ENCODE peak calls at places on chromosome 1, in seven cellular contexts. One of them, this sample, is unnamed.

GRCh38 chr1:76269175-76269574 is 194.6 kb downstream of the ST6GALNAC3 start:
- DNase-seq in H1: no peak
- DNase-seq in sigmoid colon: no peak
- DNase-seq in Panc1: no peak
- DNase-seq in HCT116: no peak
- DNase-seq in GM12891: no peak
- DNase-seq in stomach: no peak
- DNase-seq in this sample: no peak

GRCh38 chr1:14746393-14746792 is 147.9 kb downstream of the KAZN start:
- DNase-seq in stomach: no peak
- DNase-seq in Panc1: no peak
- DNase-seq in H1: no peak
- DNase-seq in sigmoid colon: no peak
- DNase-seq in GM12891: no peak
- DNase-seq in HCT116: no peak
- DNase-seq in this sample: no peak

GRCh38 chr1:37616330-37616729 is 18.4 kb downstream of the RSPO1 start:
- DNase-seq in HCT116: no peak
- DNase-seq in GM12891: no peak
- DNase-seq in Panc1: no peak
- DNase-seq in stomach: no peak
- DNase-seq in H1: no peak
- DNase-seq in sigmoid colon: no peak
- DNase-seq in this sample: no peak

GRCh38 chr1:240294566-240294965 is 202.9 kb downstream of the FMN2 start:
- DNase-seq in H1: peak
- DNase-seq in stomach: no peak
- DNase-seq in GM12891: no peak
- DNase-seq in sigmoid colon: no peak
- DNase-seq in HCT116: no peak
- DNase-seq in Panc1: no peak
- DNase-seq in this sample: no peak

GRCh38 chr1:164320780-164321683 is 238.0 kb upstream of the PBX1 start:
- DNase-seq in stomach: peak
- DNase-seq in GM12891: no peak
- DNase-seq in H1: peak
- DNase-seq in sigmoid colon: peak
- DNase-seq in Panc1: no peak
- DNase-seq in HCT116: no peak
- DNase-seq in this sample: peak

GRCh38 chr1:3504151-3504822 is 49.8 kb downstream of the ARHGEF16 start:
- DNase-seq in H1: no peak
- DNase-seq in HCT116: peak
- DNase-seq in GM12891: no peak
- DNase-seq in sigmoid colon: peak
- DNase-seq in Panc1: peak
- DNase-seq in stomach: no peak
- DNase-seq in this sample: no peak

GRCh38 chr1:34696230-34696629 is 58.6 kb upstream of the GJB5 start:
- DNase-seq in Panc1: no peak
- DNase-seq in GM12891: no peak
- DNase-seq in sigmoid colon: no peak
- DNase-seq in H1: no peak
- DNase-seq in stomach: no peak
- DNase-seq in HCT116: peak
- DNase-seq in this sample: no peak

GRCh38 chr1:226402615-226403521 is 5.0 kb downstream of the PARP1 start:
- DNase-seq in stomach: no peak
- DNase-seq in HCT116: no peak
- DNase-seq in sigmoid colon: no peak
- DNase-seq in H1: no peak
- DNase-seq in Panc1: no peak
- DNase-seq in GM12891: no peak
- DNase-seq in this sample: no peak

GRCh38 chr1:3145489-3146325 is 76.7 kb downstream of the PRDM16 start:
- DNase-seq in stomach: no peak
- DNase-seq in GM12891: no peak
- DNase-seq in HCT116: no peak
- DNase-seq in sigmoid colon: no peak
- DNase-seq in Panc1: no peak
- DNase-seq in H1: no peak
- DNase-seq in this sample: no peak

GRCh38 chr1:6970256-6970655 is 185.0 kb downstream of the CAMTA1 start:
- DNase-seq in GM12891: no peak
- DNase-seq in Panc1: no peak
- DNase-seq in HCT116: no peak
- DNase-seq in stomach: no peak
- DNase-seq in H1: no peak
- DNase-seq in sigmoid colon: no peak
- DNase-seq in this sample: no peak

GRCh38 chr1:11806307-11806936 is 431 bp downstream of the CLCN6 start:
- DNase-seq in Panc1: peak
- DNase-seq in stomach: no peak
- DNase-seq in GM12891: no peak
- DNase-seq in sigmoid colon: peak
- DNase-seq in HCT116: no peak
- DNase-seq in H1: no peak
- DNase-seq in this sample: no peak
- TF ChIP-seq POLR2AphosphoS5 in Panc1: no peak
- TF ChIP-seq POLR2AphosphoS5 in stomach: no peak
- TF ChIP-seq POLR2AphosphoS5 in GM12891: no peak
- TF ChIP-seq POLR2AphosphoS5 in sigmoid colon: no peak
- TF ChIP-seq POLR2AphosphoS5 in HCT116: peak
- TF ChIP-seq POLR2AphosphoS5 in H1: no peak
- TF ChIP-seq POLR2AphosphoS5 in this sample: no peak

GRCh38 chr1:218482683-218483082 is 137.5 kb downstream of the TGFB2 start:
- DNase-seq in HCT116: no peak
- DNase-seq in Panc1: no peak
- DNase-seq in GM12891: no peak
- DNase-seq in H1: no peak
- DNase-seq in sigmoid colon: no peak
- DNase-seq in stomach: no peak
- DNase-seq in this sample: no peak
- TF ChIP-seq POLR2AphosphoS5 in HCT116: no peak
- TF ChIP-seq POLR2AphosphoS5 in Panc1: no peak
- TF ChIP-seq POLR2AphosphoS5 in GM12891: no peak
- TF ChIP-seq POLR2AphosphoS5 in H1: no peak
- TF ChIP-seq POLR2AphosphoS5 in sigmoid colon: peak
- TF ChIP-seq POLR2AphosphoS5 in stomach: peak
- TF ChIP-seq POLR2AphosphoS5 in this sample: peak

GRCh38 chr1:223423641-223424233 is 30.5 kb downstream of the CCDC185 start:
- DNase-seq in H1: no peak
- DNase-seq in sigmoid colon: no peak
- DNase-seq in GM12891: no peak
- DNase-seq in stomach: no peak
- DNase-seq in Panc1: no peak
- DNase-seq in HCT116: peak
- DNase-seq in this sample: no peak

GRCh38 chr1:223421676-223422075 is 28.5 kb downstream of the CCDC185 start:
- DNase-seq in H1: no peak
- DNase-seq in Panc1: no peak
- DNase-seq in GM12891: no peak
- DNase-seq in sigmoid colon: no peak
- DNase-seq in HCT116: no peak
- DNase-seq in stomach: no peak
- DNase-seq in this sample: no peak

GRCh38 chr1:223421025-223421424 is 27.8 kb downstream of the CCDC185 start:
- DNase-seq in Panc1: no peak
- DNase-seq in sigmoid colon: no peak
- DNase-seq in stomach: peak
- DNase-seq in HCT116: no peak
- DNase-seq in GM12891: no peak
- DNase-seq in H1: no peak
- DNase-seq in this sample: no peak

GRCh38 chr1:223425550-223425949 is 32.3 kb downstream of the CCDC185 start:
- DNase-seq in Panc1: no peak
- DNase-seq in stomach: no peak
- DNase-seq in H1: no peak
- DNase-seq in sigmoid colon: no peak
- DNase-seq in GM12891: no peak
- DNase-seq in HCT116: no peak
- DNase-seq in this sample: no peak

DNA sequence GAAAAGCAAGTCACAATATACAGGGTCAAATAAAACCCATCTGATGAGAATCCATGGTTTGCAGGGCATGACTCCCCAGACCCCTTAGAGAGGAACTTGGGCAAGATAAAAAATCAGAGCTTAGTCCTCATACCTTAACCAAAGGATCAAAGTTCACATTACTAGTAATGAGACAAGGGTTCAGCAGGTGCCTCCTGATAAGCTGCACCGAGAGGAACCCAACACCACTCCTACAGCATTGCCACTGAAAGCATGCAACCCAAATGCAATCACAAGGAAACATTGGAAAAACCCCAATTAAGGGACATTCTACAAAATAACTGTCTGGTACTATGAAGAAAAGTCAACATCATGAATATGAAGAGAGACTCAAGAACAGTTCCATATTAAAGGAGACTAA is 29.7 kb downstream of the CCDC185 start:
- DNase-seq in H1: no peak
- DNase-seq in HCT116: no peak
- DNase-seq in Panc1: no peak
- DNase-seq in stomach: no peak
- DNase-seq in GM12891: no peak
- DNase-seq in sigmoid colon: no peak
- DNase-seq in this sample: no peak
- TF ChIP-seq POLR2AphosphoS5 in H1: no peak
- TF ChIP-seq POLR2AphosphoS5 in HCT116: no peak
- TF ChIP-seq POLR2AphosphoS5 in Panc1: no peak
- TF ChIP-seq POLR2AphosphoS5 in stomach: no peak
- TF ChIP-seq POLR2AphosphoS5 in GM12891: no peak
- TF ChIP-seq POLR2AphosphoS5 in sigmoid colon: no peak
- TF ChIP-seq POLR2AphosphoS5 in this sample: no peak

GRCh38 chr1:231991231-231991630 is 364.6 kb downstream of the DISC1 start:
- DNase-seq in Panc1: no peak
- DNase-seq in H1: no peak
- DNase-seq in HCT116: no peak
- DNase-seq in stomach: no peak
- DNase-seq in GM12891: no peak
- DNase-seq in sigmoid colon: no peak
- DNase-seq in this sample: no peak

GRCh38 chr1:231993968-231994455 is 367.4 kb downstream of the DISC1 start:
- DNase-seq in GM12891: no peak
- DNase-seq in sigmoid colon: no peak
- DNase-seq in HCT116: no peak
- DNase-seq in H1: no peak
- DNase-seq in Panc1: no peak
- DNase-seq in stomach: no peak
- DNase-seq in this sample: no peak

GRCh38 chr1:231986631-231987291 is 360.2 kb downstream of the DISC1 start:
- DNase-seq in HCT116: no peak
- DNase-seq in stomach: no peak
- DNase-seq in Panc1: no peak
- DNase-seq in sigmoid colon: peak
- DNase-seq in GM12891: no peak
- DNase-seq in H1: no peak
- DNase-seq in this sample: no peak

GRCh38 chr1:231985624-231986023 is 359.0 kb downstream of the DISC1 start:
- DNase-seq in Panc1: no peak
- DNase-seq in stomach: no peak
- DNase-seq in GM12891: no peak
- DNase-seq in H1: no peak
- DNase-seq in sigmoid colon: no peak
- DNase-seq in HCT116: no peak
- DNase-seq in this sample: no peak

GRCh38 chr1:231990388-231990787 is 363.8 kb downstream of the DISC1 start:
- DNase-seq in HCT116: no peak
- DNase-seq in H1: no peak
- DNase-seq in sigmoid colon: no peak
- DNase-seq in Panc1: no peak
- DNase-seq in stomach: no peak
- DNase-seq in GM12891: no peak
- DNase-seq in this sample: no peak
- TF ChIP-seq POLR2AphosphoS5 in HCT116: no peak
- TF ChIP-seq POLR2AphosphoS5 in H1: no peak
- TF ChIP-seq POLR2AphosphoS5 in sigmoid colon: no peak
- TF ChIP-seq POLR2AphosphoS5 in Panc1: no peak
- TF ChIP-seq POLR2AphosphoS5 in stomach: peak
- TF ChIP-seq POLR2AphosphoS5 in GM12891: no peak
- TF ChIP-seq POLR2AphosphoS5 in this sample: no peak

GRCh38 chr1:32989160-32989894 is 24.7 kb upstream of the RNF19B start:
- DNase-seq in HCT116: peak
- DNase-seq in Panc1: peak
- DNase-seq in stomach: peak
- DNase-seq in sigmoid colon: peak
- DNase-seq in H1: no peak
- DNase-seq in GM12891: no peak
- DNase-seq in this sample: peak
- TF ChIP-seq POLR2AphosphoS5 in HCT116: peak
- TF ChIP-seq POLR2AphosphoS5 in Panc1: no peak
- TF ChIP-seq POLR2AphosphoS5 in stomach: peak
- TF ChIP-seq POLR2AphosphoS5 in sigmoid colon: peak
- TF ChIP-seq POLR2AphosphoS5 in H1: no peak
- TF ChIP-seq POLR2AphosphoS5 in GM12891: no peak
- TF ChIP-seq POLR2AphosphoS5 in this sample: peak